ENCODE peak calls at places on chromosome 20, in eight cellular contexts. D is MM.1S; B is brain microvascular endothelial cell; N is CD8-positive, alpha-beta T cell; R is stimulated activated CD4-positive, alpha-beta T cell treated with anti-CD3 and anti-CD28 coated beads, Interleukin-4, amount 100 ng/mL, for 48 hours; O is KBM-7; C is amniotic stem cell; P is stimulated activated CD8-positive, alpha-beta memory T cell treated with anti-CD3 and anti-CD28 coated beads, Interleukin-15, amount 100 ng/mL, for 4 hours. E is an unnamed sample.

GRCh38 chr20:61385316-61385715 is 133.3 kb downstream of the CDH4 start:
- DNase-seq in C (no peak), O (no peak), D (no peak), R (no peak), P (no peak), B (no peak), N (no peak), E (no peak)

GRCh38 chr20:34389206-34389953 is 26.3 kb downstream of the ITCH start:
- DNase-seq in P (no peak), B (no peak), C (no peak), D (no peak), O (no peak), N (no peak), R (no peak), E (no peak)

GRCh38 chr20:23143098-23143497 is 57.0 kb upstream of the CD93 start:
- DNase-seq in C (peak; percentile 73), P (no peak), R (no peak), O (peak; percentile 56), N (no peak), D (no peak), B (peak; percentile 82), E (no peak)

GRCh38 chr20:45576995-45577394 is 2.1 kb downstream of the WFDC8 start:
- DNase-seq in N (no peak), C (no peak), R (no peak), D (no peak), B (no peak), O (no peak), P (no peak), E (no peak)

GRCh38 chr20:54058420-54059139 is 11.8 kb downstream of the BCAS1 start:
- DNase-seq in C (no peak), P (no peak), O (peak; percentile 47), N (no peak), D (no peak), B (no peak), R (no peak), E (no peak)

GRCh38 chr20:32558526-32558925 is 26.6 kb downstream of the NOL4L start:
- DNase-seq in N (no peak), D (no peak), O (no peak), B (no peak), R (no peak), P (no peak), C (no peak), E (no peak)

GRCh38 chr20:44739952-44740351 is 5.7 kb upstream of the KCNK15 start:
- DNase-seq in P (no peak), C (no peak), N (no peak), B (no peak), R (no peak), O (no peak), D (no peak), E (no peak)

GRCh38 chr20:4571759-4572531 is 149.8 kb upstream of the PRND start:
- DNase-seq in C (no peak), B (no peak), O (no peak), D (no peak), R (no peak), N (no peak), P (no peak), E (no peak)

GRCh38 chr20:51306521-51307358 is 235.8 kb downstream of the NFATC2 start:
- DNase-seq in B (peak; percentile 69), R (peak; percentile 76), C (peak; percentile 60), O (peak; percentile 82), N (peak; percentile 47), P (peak; percentile 40), D (peak; percentile 68), E (peak; percentile 56)

GRCh38 chr20:64049060-64049886 is at the start of gene SOX18:
- DNase-seq in N (no peak), B (no peak), R (no peak), D (no peak), C (no peak), O (no peak), P (no peak), E (no peak)